ENCODE peak calls at places on chromosome 13, in seven cellular contexts. One of them, this sample, is unnamed.
A peak's percentile ranks its signal among the peaks of the same experiment; 100 is the strongest.

GRCh38 chr13:31790992-31791391 is 51.7 kb downstream of the RXFP2 start:
- DNase-seq in RWPE2: no peak
- DNase-seq in cardiac fibroblast: peak; percentile 5
- DNase-seq in A673: no peak
- DNase-seq in mesothelial cell of epicardium: no peak
- DNase-seq in psoas muscle: no peak
- DNase-seq in PC-9: no peak
- DNase-seq in this sample: no peak

GRCh38 chr13:109439813-109440212 is 346.6 kb downstream of the IRS2 start:
- DNase-seq in RWPE2: no peak
- DNase-seq in cardiac fibroblast: no peak
- DNase-seq in A673: no peak
- DNase-seq in mesothelial cell of epicardium: no peak
- DNase-seq in psoas muscle: no peak
- DNase-seq in PC-9: no peak
- DNase-seq in this sample: no peak

GRCh38 chr13:57982782-57983181 is 351.2 kb downstream of the PCDH17 start:
- DNase-seq in RWPE2: no peak
- DNase-seq in cardiac fibroblast: no peak
- DNase-seq in A673: no peak
- DNase-seq in mesothelial cell of epicardium: no peak
- DNase-seq in psoas muscle: no peak
- DNase-seq in PC-9: no peak
- DNase-seq in this sample: no peak

GRCh38 chr13:28179974-28180373 is 41.6 kb downstream of the PAN3 start:
- DNase-seq in RWPE2: no peak
- DNase-seq in cardiac fibroblast: no peak
- DNase-seq in A673: no peak
- DNase-seq in mesothelial cell of epicardium: no peak
- DNase-seq in psoas muscle: no peak
- DNase-seq in PC-9: no peak
- DNase-seq in this sample: no peak

GRCh38 chr13:112685856-112686255 is 4.0 kb upstream of the ATP11A start:
- DNase-seq in RWPE2: no peak
- DNase-seq in cardiac fibroblast: no peak
- DNase-seq in A673: no peak
- DNase-seq in mesothelial cell of epicardium: no peak
- DNase-seq in psoas muscle: no peak
- DNase-seq in PC-9: peak; percentile 13
- DNase-seq in this sample: no peak

GRCh38 chr13:110850840-110851239 is 64.0 kb downstream of the ANKRD10 start:
- DNase-seq in RWPE2: no peak
- DNase-seq in cardiac fibroblast: no peak
- DNase-seq in A673: no peak
- DNase-seq in mesothelial cell of epicardium: no peak
- DNase-seq in psoas muscle: no peak
- DNase-seq in PC-9: no peak
- DNase-seq in this sample: no peak

GRCh38 chr13:33303885-33304284 is 18.3 kb upstream of the STARD13 start:
- DNase-seq in RWPE2: no peak
- DNase-seq in cardiac fibroblast: peak; percentile 42
- DNase-seq in A673: no peak
- DNase-seq in mesothelial cell of epicardium: no peak
- DNase-seq in psoas muscle: no peak
- DNase-seq in PC-9: no peak
- DNase-seq in this sample: no peak

GRCh38 chr13:102679449-102680132 is 15.3 kb downstream of the METTL21C start:
- DNase-seq in RWPE2: no peak
- DNase-seq in cardiac fibroblast: no peak
- DNase-seq in A673: no peak
- DNase-seq in mesothelial cell of epicardium: no peak
- DNase-seq in psoas muscle: no peak
- DNase-seq in PC-9: no peak
- DNase-seq in this sample: no peak

DNA sequence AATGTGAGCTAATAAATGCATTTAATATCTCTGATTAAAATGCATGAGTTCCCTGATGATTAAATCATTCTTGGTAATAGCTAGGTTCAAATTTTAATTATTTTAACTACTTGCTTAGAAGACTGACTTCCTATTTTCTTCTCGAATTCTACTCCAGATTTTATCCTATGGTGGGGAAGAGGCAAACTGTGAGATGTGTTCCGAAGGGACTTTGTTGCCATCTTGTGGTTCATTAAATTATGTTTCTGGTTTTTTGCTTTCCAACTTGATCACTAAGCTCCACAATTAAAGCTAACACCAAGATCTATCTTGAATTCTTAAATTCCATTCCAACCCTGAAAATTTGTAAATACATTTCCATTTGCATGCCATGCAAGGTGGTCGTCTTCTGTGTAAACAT is 538.4 kb upstream of the PCDH20 start:
- DNase-seq in RWPE2: no peak
- DNase-seq in cardiac fibroblast: peak; percentile 23
- DNase-seq in A673: peak; percentile 67
- DNase-seq in mesothelial cell of epicardium: no peak
- DNase-seq in psoas muscle: no peak
- DNase-seq in PC-9: no peak
- DNase-seq in this sample: no peak
- TF ChIP-seq CTCF in RWPE2: peak; percentile 67
- TF ChIP-seq CTCF in cardiac fibroblast: no peak
- TF ChIP-seq CTCF in A673: peak; percentile 57
- TF ChIP-seq CTCF in mesothelial cell of epicardium: peak; percentile 47
- TF ChIP-seq CTCF in psoas muscle: no peak
- TF ChIP-seq CTCF in PC-9: peak; percentile 55
- TF ChIP-seq CTCF in this sample: peak; percentile 83

GRCh38 chr13:63124863-63125262 is 1709.2 kb upstream of the PCDH20 start:
- DNase-seq in RWPE2: no peak
- DNase-seq in cardiac fibroblast: peak; percentile 44
- DNase-seq in A673: peak; percentile 57
- DNase-seq in mesothelial cell of epicardium: no peak
- DNase-seq in psoas muscle: no peak
- DNase-seq in PC-9: no peak
- DNase-seq in this sample: no peak
- TF ChIP-seq CTCF in RWPE2: peak; percentile 57
- TF ChIP-seq CTCF in cardiac fibroblast: peak; percentile 16
- TF ChIP-seq CTCF in A673: peak; percentile 66
- TF ChIP-seq CTCF in mesothelial cell of epicardium: peak; percentile 86
- TF ChIP-seq CTCF in psoas muscle: peak; percentile 12
- TF ChIP-seq CTCF in PC-9: peak; percentile 77
- TF ChIP-seq CTCF in this sample: peak; percentile 92

GRCh38 chr13:84455143-84455905 is 573.0 kb upstream of the SLITRK1 start:
- DNase-seq in RWPE2: no peak
- DNase-seq in cardiac fibroblast: no peak
- DNase-seq in A673: no peak
- DNase-seq in mesothelial cell of epicardium: no peak
- DNase-seq in psoas muscle: no peak
- DNase-seq in PC-9: no peak
- DNase-seq in this sample: no peak
- TF ChIP-seq CTCF in RWPE2: no peak
- TF ChIP-seq CTCF in cardiac fibroblast: no peak
- TF ChIP-seq CTCF in A673: peak; percentile 34
- TF ChIP-seq CTCF in mesothelial cell of epicardium: no peak
- TF ChIP-seq CTCF in psoas muscle: no peak
- TF ChIP-seq CTCF in PC-9: no peak
- TF ChIP-seq CTCF in this sample: peak; percentile 31

GRCh38 chr13:80338781-80339577 is 1.9 kb downstream of the SPRY2 start:
- DNase-seq in RWPE2: peak; percentile 60
- DNase-seq in cardiac fibroblast: peak; percentile 88
- DNase-seq in A673: peak; percentile 52
- DNase-seq in mesothelial cell of epicardium: peak; percentile 34
- DNase-seq in psoas muscle: peak; percentile 78
- DNase-seq in PC-9: peak; percentile 67
- DNase-seq in this sample: no peak

GRCh38 chr13:80337706-80338105 is 3.2 kb downstream of the SPRY2 start:
- DNase-seq in RWPE2: no peak
- DNase-seq in cardiac fibroblast: peak; percentile 46
- DNase-seq in A673: no peak
- DNase-seq in mesothelial cell of epicardium: no peak
- DNase-seq in psoas muscle: no peak
- DNase-seq in PC-9: no peak
- DNase-seq in this sample: no peak

GRCh38 chr13:80337011-80337688 is 3.8 kb downstream of the SPRY2 start:
- DNase-seq in RWPE2: no peak
- DNase-seq in cardiac fibroblast: peak; percentile 41
- DNase-seq in A673: no peak
- DNase-seq in mesothelial cell of epicardium: no peak
- DNase-seq in psoas muscle: no peak
- DNase-seq in PC-9: no peak
- DNase-seq in this sample: no peak

GRCh38 chr13:80336335-80336734 is 4.6 kb downstream of the SPRY2 start:
- DNase-seq in RWPE2: no peak
- DNase-seq in cardiac fibroblast: peak; percentile 63
- DNase-seq in A673: no peak
- DNase-seq in mesothelial cell of epicardium: no peak
- DNase-seq in psoas muscle: no peak
- DNase-seq in PC-9: no peak
- DNase-seq in this sample: no peak

DNA sequence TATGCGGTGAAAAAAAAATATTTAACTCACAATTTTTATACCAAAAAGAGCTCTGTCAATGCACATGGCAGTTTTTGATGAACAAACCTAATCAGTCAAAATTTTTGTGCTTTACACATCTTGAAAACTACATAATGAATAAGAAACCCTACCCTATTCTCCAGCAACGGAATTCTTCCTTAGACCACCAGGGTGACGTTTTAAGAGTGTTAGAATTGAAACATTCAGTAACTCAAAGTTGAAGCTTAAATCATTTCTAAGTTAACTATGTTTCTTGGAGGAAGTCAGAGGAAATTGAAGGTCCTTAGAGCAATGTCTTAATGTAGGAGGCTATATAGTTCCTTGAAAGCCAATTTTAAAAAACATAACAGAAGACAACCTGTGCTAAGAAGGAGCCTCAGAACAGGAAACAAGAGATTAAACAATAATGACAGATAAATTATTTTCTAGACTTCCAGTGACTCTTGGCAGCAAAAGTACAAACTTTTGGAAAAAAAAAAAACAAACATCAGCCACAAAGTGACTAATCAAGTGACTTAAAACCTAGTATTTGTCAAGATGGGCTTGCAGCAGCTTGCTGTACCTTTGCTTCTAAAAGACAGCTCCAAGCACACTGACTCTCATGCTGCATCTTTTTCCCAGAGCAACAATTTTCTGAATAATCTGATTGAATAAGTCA is 6.2 kb downstream of the SPRY2 start:
- DNase-seq in RWPE2: no peak
- DNase-seq in cardiac fibroblast: peak; percentile 46
- DNase-seq in A673: peak; percentile 80
- DNase-seq in mesothelial cell of epicardium: no peak
- DNase-seq in psoas muscle: no peak
- DNase-seq in PC-9: no peak
- DNase-seq in this sample: no peak
- TF ChIP-seq CTCF in RWPE2: no peak
- TF ChIP-seq CTCF in cardiac fibroblast: peak; percentile 1
- TF ChIP-seq CTCF in A673: peak; percentile 34
- TF ChIP-seq CTCF in mesothelial cell of epicardium: no peak
- TF ChIP-seq CTCF in psoas muscle: no peak
- TF ChIP-seq CTCF in PC-9: no peak
- TF ChIP-seq CTCF in this sample: peak; percentile 50

DNA sequence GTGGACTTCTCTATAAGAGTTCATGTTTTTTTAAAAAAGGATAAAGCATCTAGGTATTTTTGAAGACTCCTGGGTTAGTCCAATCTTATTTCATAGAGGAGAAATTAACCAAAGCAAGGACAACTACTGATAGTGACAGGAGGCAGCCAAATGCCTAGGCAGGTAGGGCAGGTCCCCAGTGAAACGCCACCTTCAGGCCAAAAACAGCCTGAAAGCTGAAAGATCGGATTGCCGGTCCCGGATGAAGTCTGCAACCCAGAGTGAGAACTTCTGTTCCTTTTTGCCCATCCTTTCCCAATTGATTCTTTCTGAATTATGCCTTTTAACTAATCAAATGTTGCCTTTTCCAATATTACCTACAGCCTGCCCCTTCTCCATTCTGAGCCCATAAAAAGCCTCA is 6.1 kb upstream of the GGACT start:
- DNase-seq in RWPE2: no peak
- DNase-seq in cardiac fibroblast: no peak
- DNase-seq in A673: no peak
- DNase-seq in mesothelial cell of epicardium: no peak
- DNase-seq in psoas muscle: no peak
- DNase-seq in PC-9: no peak
- DNase-seq in this sample: no peak
- TF ChIP-seq CTCF in RWPE2: no peak
- TF ChIP-seq CTCF in cardiac fibroblast: peak; percentile 33
- TF ChIP-seq CTCF in A673: peak; percentile 44
- TF ChIP-seq CTCF in mesothelial cell of epicardium: no peak
- TF ChIP-seq CTCF in psoas muscle: no peak
- TF ChIP-seq CTCF in PC-9: peak; percentile 50
- TF ChIP-seq CTCF in this sample: peak; percentile 44

DNA sequence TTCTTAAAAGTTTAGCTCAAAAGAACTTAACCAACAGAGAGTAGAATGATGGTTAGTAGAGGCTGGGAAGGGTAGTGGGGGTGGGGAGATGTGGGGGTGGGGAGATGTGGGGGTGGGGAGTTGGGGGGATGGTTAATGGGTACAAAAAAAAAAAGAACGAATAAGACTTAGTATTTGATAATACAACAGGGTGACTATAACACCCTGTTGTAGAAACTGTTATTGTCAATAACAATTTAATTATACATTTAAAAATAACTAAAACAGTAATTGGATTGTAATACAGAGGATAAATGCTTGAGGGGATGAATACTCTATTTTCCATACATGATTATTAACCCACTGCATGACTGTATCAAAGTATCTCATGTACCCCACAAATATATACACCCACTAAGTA is 91.1 kb downstream of the ZC3H13 start:
- DNase-seq in RWPE2: no peak
- DNase-seq in cardiac fibroblast: no peak
- DNase-seq in A673: no peak
- DNase-seq in mesothelial cell of epicardium: no peak
- DNase-seq in psoas muscle: no peak
- DNase-seq in PC-9: no peak
- DNase-seq in this sample: no peak
- TF ChIP-seq CTCF in RWPE2: no peak
- TF ChIP-seq CTCF in cardiac fibroblast: no peak
- TF ChIP-seq CTCF in A673: no peak
- TF ChIP-seq CTCF in mesothelial cell of epicardium: no peak
- TF ChIP-seq CTCF in psoas muscle: no peak
- TF ChIP-seq CTCF in PC-9: no peak
- TF ChIP-seq CTCF in this sample: no peak